ENCODE peak calls at places on chromosome 20, in ten cellular contexts. P is fibroblast of lung; G is breast epithelium; S is cardiac muscle cell; L is neural progenitor cell; K is K562; C is HCT116; X is heart left ventricle; A is esophagus squamous epithelium; F is CD4-positive, alpha-beta T cell. I is an unnamed sample.

GRCh38 chr20:17841751-17842191 is 126.8 kb downstream of the SNX5 start:
- DNase-seq in P (peak), G (no peak), S (peak), L (no peak), K (no peak), C (no peak), X (peak), A (no peak), F (no peak), I (no peak)

GRCh38 chr20:20002101-20002998 is 14.8 kb upstream of the NAA20 start:
- DNase-seq in P (no peak), G (no peak), S (peak), L (no peak), K (peak), C (no peak), X (no peak), A (no peak), F (no peak), I (no peak)

GRCh38 chr20:3407426-3408250 is at the start of gene DNAAF9:
- DNase-seq in P (peak), G (peak), S (peak), L (peak), K (peak), C (peak), X (peak), A (no peak), F (peak), I (peak)

GRCh38 chr20:24660651-24661050 is 191.2 kb downstream of the SYNDIG1 start:
- DNase-seq in P (no peak), G (no peak), S (no peak), L (no peak), K (no peak), C (no peak), X (no peak), A (no peak), F (no peak), I (no peak)

GRCh38 chr20:18313410-18313809 is 25.1 kb downstream of the ZNF133 start:
- DNase-seq in P (no peak), G (no peak), S (no peak), L (no peak), K (no peak), C (no peak), X (no peak), A (no peak), F (no peak), I (no peak)

GRCh38 chr20:17843246-17844132 is 125.1 kb downstream of the SNX5 start:
- DNase-seq in P (peak), G (no peak), S (peak), L (no peak), K (no peak), C (peak), X (peak), A (no peak), F (peak), I (peak)

GRCh38 chr20:4135385-4136077 is 120.2 kb upstream of the RNF24 start:
- DNase-seq in P (peak), G (no peak), S (peak), L (no peak), K (peak), C (peak), X (no peak), A (no peak), F (no peak), I (no peak)

GRCh38 chr20:17849901-17850673 is 118.5 kb downstream of the SNX5 start:
- DNase-seq in P (peak), G (no peak), S (peak), L (no peak), K (no peak), C (peak), X (peak), A (no peak), F (no peak), I (peak)

GRCh38 chr20:58818585-58819285 is 32.0 kb downstream of the GNAS-AS1 start:
- DNase-seq in P (peak), G (no peak), S (peak), L (no peak), K (no peak), C (no peak), X (no peak), A (no peak), F (no peak), I (no peak)

GRCh38 chr20:34311118-34312023 is 8.2 kb upstream of the AHCY start:
- DNase-seq in P (no peak), G (no peak), S (peak), L (peak), K (no peak), C (no peak), X (no peak), A (no peak), F (no peak), I (no peak)

GRCh38 chr20:63896136-63896890 is 1.4 kb downstream of the DNAJC5 start:
- DNase-seq in P (peak), G (no peak), S (peak), L (peak), K (peak), C (no peak), X (peak), A (no peak), F (peak), I (no peak)

GRCh38 chr20:33516882-33517281 is 27.0 kb downstream of the CBFA2T2 start:
- DNase-seq in P (peak), G (no peak), S (peak), L (no peak), K (no peak), C (no peak), X (no peak), A (no peak), F (no peak), I (no peak)

GRCh38 chr20:36632487-36633284 is 13.3 kb downstream of the SLA2 start:
- DNase-seq in P (no peak), G (no peak), S (no peak), L (peak), K (peak), C (no peak), X (no peak), A (no peak), F (no peak), I (no peak)

GRCh38 chr20:4649941-4650681 is 71.6 kb upstream of the PRND start:
- DNase-seq in P (no peak), G (no peak), S (no peak), L (no peak), K (no peak), C (no peak), X (no peak), A (no peak), F (no peak), I (no peak)

GRCh38 chr20:36133821-36134220 is 20.7 kb upstream of the EPB41L1 start:
- DNase-seq in P (no peak), G (no peak), S (no peak), L (no peak), K (no peak), C (no peak), X (no peak), A (no peak), F (no peak), I (no peak)

GRCh38 chr20:33388268-33388667 is 13.1 kb downstream of the CDK5RAP1 start:
- DNase-seq in P (no peak), G (no peak), S (no peak), L (no peak), K (no peak), C (no peak), X (no peak), A (no peak), F (no peak), I (no peak)

GRCh38 chr20:64104667-64105451 is 2.5 kb downstream of the NPBWR2 start:
- DNase-seq in P (no peak), G (no peak), S (no peak), L (no peak), K (no peak), C (no peak), X (peak), A (no peak), F (no peak), I (no peak)

GRCh38 chr20:25865715-25866656 is 169.3 kb upstream of the ZNF337 start:
- DNase-seq in P (peak), G (peak), S (peak), L (peak), K (peak), C (peak), X (peak), A (no peak), F (peak), I (no peak)

GRCh38 chr20:38935967-38936407 is 9.8 kb downstream of the FAM83D start:
- DNase-seq in P (peak), G (no peak), S (peak), L (no peak), K (no peak), C (no peak), X (no peak), A (no peak), F (no peak), I (no peak)

GRCh38 chr20:64083380-64084208 is 604 bp downstream of the LKAAEAR1 start:
- DNase-seq in P (peak), G (no peak), S (peak), L (peak), K (peak), C (no peak), X (peak), A (no peak), F (peak), I (no peak)

GRCh38 chr20:54668271-54669053 is 193.1 kb downstream of the DOK5 start:
- DNase-seq in P (peak), G (no peak), S (peak), L (peak), K (peak), C (no peak), X (no peak), A (no peak), F (peak), I (no peak)

GRCh38 chr20:47465335-47466090 is 36.2 kb upstream of the NCOA3 start:
- DNase-seq in P (no peak), G (no peak), S (no peak), L (no peak), K (peak), C (no peak), X (no peak), A (no peak), F (no peak), I (no peak)

GRCh38 chr20:47461120-47461685 is 40.5 kb upstream of the NCOA3 start:
- DNase-seq in P (no peak), G (no peak), S (no peak), L (no peak), K (no peak), C (no peak), X (no peak), A (no peak), F (no peak), I (no peak)

GRCh38 chr20:47466193-47466592 is 35.5 kb upstream of the NCOA3 start:
- DNase-seq in P (no peak), G (no peak), S (peak), L (no peak), K (no peak), C (no peak), X (no peak), A (no peak), F (no peak), I (no peak)

GRCh38 chr20:47466704-47467459 is 34.8 kb upstream of the NCOA3 start:
- DNase-seq in P (no peak), G (no peak), S (no peak), L (no peak), K (no peak), C (no peak), X (no peak), A (no peak), F (no peak), I (no peak)

DNA sequence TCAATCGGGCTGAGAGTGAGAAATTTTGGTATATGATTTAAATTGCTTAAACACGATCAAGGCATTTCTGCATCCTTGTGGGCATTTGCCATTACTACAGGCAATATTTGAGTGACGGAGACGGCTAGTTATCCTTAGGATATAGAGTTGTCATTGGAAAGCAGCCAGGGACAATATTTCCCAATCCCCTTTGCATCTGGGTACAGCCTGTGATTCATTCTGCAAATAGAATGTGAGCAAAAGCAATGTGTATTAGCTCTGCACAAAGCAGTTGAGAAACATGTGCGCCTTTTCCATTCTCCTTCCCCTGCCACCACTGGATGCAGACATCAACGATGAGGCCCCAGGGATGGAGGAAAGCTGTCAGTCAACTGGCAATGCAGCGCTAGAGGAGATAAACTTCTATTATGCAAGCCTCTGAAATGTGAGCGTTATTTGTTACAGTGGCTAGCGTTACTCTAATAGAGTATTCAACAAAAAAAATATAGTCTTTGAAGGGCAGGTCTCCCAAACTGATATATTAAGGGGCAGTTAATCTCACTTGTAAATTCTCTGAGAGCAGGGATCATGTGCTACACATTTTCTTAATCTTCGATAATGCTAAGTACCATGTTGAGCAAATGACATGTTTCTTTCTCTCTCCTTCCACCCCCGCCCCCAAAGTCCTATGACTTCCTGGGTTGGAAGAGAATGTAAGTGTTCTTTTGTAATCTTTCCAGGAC is 37.1 kb upstream of the NCOA3 start:
- DNase-seq in P (peak), G (peak), S (peak), L (no peak), K (no peak), C (peak), X (peak), A (no peak), F (no peak), I (peak)
- H3K27ac ChIP-seq in P (no peak), G (no peak), S (no peak), L (no peak), K (no peak), C (no peak), X (peak), A (peak), F (no peak), I (peak)

DNA sequence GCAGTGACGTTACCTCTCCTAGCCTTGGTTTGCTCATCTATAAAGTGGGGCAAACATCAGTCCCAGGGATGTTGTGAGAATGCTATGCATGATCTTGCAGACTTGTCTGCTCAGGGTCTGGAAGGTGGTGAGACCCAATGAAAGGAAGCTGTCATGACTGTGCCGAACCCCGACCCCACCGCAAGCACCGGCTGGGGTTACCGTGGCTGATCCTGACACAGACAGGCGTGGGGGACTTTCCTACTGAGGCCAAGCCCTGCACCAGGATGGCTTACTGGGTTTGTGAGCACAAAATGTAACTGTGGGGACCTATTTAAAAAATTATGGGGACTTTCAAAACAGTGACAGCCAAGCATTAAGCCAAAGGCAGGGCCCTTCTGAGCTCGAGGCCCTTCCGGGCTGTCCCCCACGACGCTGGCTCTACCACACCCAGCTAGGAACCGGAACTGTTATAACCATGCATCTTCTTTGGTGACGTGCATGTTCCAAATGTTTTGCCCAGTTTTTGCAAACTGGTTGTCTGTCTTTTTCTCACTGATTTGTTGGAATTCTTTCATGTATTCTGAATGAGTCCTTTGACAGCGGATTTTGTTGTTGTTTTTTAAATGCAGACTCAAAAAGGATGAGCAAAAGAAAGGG is 76.6 kb upstream of the PMEPA1 start:
- DNase-seq in P (no peak), G (no peak), S (no peak), L (no peak), K (no peak), C (no peak), X (no peak), A (no peak), F (no peak), I (no peak)
- TF ChIP-seq CTCF in P (no peak), G (no peak), S (no peak), L (no peak), K (no peak), C (no peak), X (no peak), A (no peak), F (no peak), I (no peak)

GRCh38 chr20:10390709-10391108 is 43.3 kb downstream of the MKKS start:
- DNase-seq in P (no peak), G (no peak), S (no peak), L (no peak), K (no peak), C (no peak), X (no peak), A (no peak), F (no peak), I (no peak)
- H3K27ac ChIP-seq in P (no peak), G (no peak), S (no peak), L (no peak), K (no peak), C (no peak), X (no peak), A (no peak), F (no peak), I (no peak)

GRCh38 chr20:44208770-44209169 is 1.8 kb downstream of the OSER1 start:
- DNase-seq in P (peak), G (no peak), S (peak), L (no peak), K (no peak), C (no peak), X (no peak), A (no peak), F (no peak), I (no peak)
- TF ChIP-seq CTCF in P (peak), G (no peak), S (no peak), L (no peak), K (no peak), C (no peak), X (no peak), A (no peak), F (no peak), I (no peak)

GRCh38 chr20:23223908-23224307 is 126.7 kb upstream of the NXT1 start:
- DNase-seq in P (no peak), G (no peak), S (no peak), L (no peak), K (no peak), C (no peak), X (no peak), A (no peak), F (no peak), I (no peak)
- H3K27ac ChIP-seq in P (no peak), G (no peak), S (no peak), L (no peak), K (no peak), C (no peak), X (no peak), A (no peak), F (no peak), I (no peak)

DNA sequence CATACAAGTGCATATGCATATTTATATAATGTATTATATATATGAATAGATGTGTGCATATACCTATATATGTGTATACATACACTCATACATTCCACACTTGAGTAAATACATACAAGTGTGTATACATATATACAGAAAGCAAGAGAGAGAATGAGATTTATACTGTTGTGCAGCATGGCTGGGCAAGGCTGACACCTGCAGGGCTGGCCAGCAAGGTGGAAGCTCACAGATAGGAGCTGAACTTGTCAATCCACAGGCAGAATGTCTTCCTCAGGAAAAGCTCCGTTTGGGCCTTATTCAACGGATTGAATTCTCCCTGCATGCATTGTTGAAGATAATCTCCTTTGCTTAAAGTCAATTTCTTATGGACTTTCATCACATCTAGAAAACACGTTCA is 256.7 kb downstream of the ZNF217 start:
- DNase-seq in P (no peak), G (no peak), S (no peak), L (no peak), K (no peak), C (no peak), X (no peak), A (no peak), F (no peak), I (no peak)
- TF ChIP-seq CTCF in P (no peak), G (no peak), S (no peak), L (no peak), K (peak), C (no peak), X (no peak), A (no peak), F (no peak), I (no peak)

DNA sequence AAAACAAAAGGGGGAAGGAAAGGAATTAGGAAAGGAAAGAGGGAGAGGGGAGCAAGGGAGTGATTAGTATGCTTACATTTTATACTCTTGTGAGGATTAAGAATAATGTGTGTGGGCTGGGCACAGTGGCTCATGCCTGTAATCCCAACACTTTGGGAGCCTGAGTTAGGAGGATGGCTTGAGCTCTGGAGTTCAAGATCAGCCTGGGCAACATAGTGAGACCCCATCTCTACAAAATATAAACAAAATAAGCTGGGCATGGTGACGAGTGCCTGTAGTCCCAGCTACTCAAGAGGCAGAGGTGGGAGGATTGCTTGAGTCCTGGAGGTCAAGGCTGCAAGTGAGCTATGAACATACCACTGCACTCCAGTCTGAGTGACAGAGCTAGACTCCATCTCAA is 47.0 kb downstream of the SHLD1 start:
- DNase-seq in P (no peak), G (no peak), S (no peak), L (no peak), K (no peak), C (no peak), X (no peak), A (no peak), F (no peak), I (no peak)
- H3K27ac ChIP-seq in P (no peak), G (no peak), S (no peak), L (no peak), K (no peak), C (no peak), X (no peak), A (no peak), F (no peak), I (no peak)

GRCh38 chr20:61798632-61799031 is 267.0 kb downstream of the TAF4 start:
- DNase-seq in P (no peak), G (no peak), S (no peak), L (peak), K (no peak), C (no peak), X (no peak), A (no peak), F (no peak), I (no peak)

GRCh38 chr20:61797971-61798411 is 267.7 kb downstream of the TAF4 start:
- DNase-seq in P (no peak), G (no peak), S (no peak), L (no peak), K (no peak), C (no peak), X (no peak), A (no peak), F (no peak), I (no peak)

GRCh38 chr20:61797200-61797599 is 268.5 kb downstream of the TAF4 start:
- DNase-seq in P (peak), G (no peak), S (no peak), L (peak), K (no peak), C (no peak), X (no peak), A (no peak), F (no peak), I (no peak)

GRCh38 chr20:61795669-61796630 is 269.7 kb downstream of the TAF4 start:
- DNase-seq in P (no peak), G (no peak), S (no peak), L (no peak), K (no peak), C (no peak), X (no peak), A (no peak), F (no peak), I (no peak)

DNA sequence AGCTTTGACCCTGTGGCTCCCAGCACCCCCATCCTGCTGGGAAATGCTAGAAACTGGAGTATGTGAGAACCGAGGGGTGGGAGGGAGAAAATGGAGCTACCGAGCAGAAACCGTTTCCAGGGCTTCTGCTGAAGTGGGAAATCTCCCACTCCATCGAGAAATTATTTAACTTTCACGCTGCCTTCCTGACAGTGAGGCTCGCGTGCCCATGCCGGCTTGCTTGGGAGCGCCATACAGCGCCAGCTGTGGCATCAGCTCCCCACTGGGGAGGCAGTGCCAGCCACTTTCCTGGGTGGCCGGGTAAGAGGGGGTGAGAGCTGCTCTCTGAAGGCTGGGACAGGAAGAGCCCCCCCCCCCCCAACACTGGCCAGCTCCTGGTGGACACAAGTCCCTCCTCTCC is 268.9 kb downstream of the TAF4 start:
- DNase-seq in P (no peak), G (no peak), S (no peak), L (no peak), K (no peak), C (no peak), X (no peak), A (no peak), F (no peak), I (no peak)
- TF ChIP-seq CTCF in P (no peak), G (no peak), S (no peak), L (no peak), K (no peak), C (no peak), X (no peak), A (no peak), F (no peak), I (no peak)

GRCh38 chr20:62603021-62603906 is 39.0 kb upstream of the SLCO4A1 start:
- DNase-seq in P (peak), G (peak), S (peak), L (no peak), K (no peak), C (no peak), X (peak), A (no peak), F (peak), I (no peak)
- H3K27ac ChIP-seq in P (no peak), G (peak), S (no peak), L (no peak), K (no peak), C (no peak), X (peak), A (peak), F (no peak), I (no peak)

I was measured in coronary artery.